ENCODE peak calls at places on chromosomes 2 and 18, in eight cellular contexts. One of them, this sample, is unnamed.

GRCh38 chr2:200509227-200509607 is 651 bp downstream of the KCTD18 start:
- DNase-seq in mucosa of descending colon: peak
- DNase-seq in CD4-positive, alpha-beta T cell: no peak
- DNase-seq in SJSA1: no peak
- DNase-seq in AG08395: peak
- DNase-seq in sigmoid colon: no peak
- DNase-seq in activated CD8-positive, alpha-beta memory T cell treated with anti-CD3 and anti-CD28 coated beads for 24 hours: peak
- DNase-seq in cardiac fibroblast: peak
- DNase-seq in this sample: no peak

GRCh38 chr2:60549250-60550150 is 4.0 kb downstream of the BCL11A start:
- DNase-seq in SJSA1: peak
- DNase-seq in AG08395: no peak
- DNase-seq in mucosa of descending colon: peak
- DNase-seq in activated CD8-positive, alpha-beta memory T cell treated with anti-CD3 and anti-CD28 coated beads for 24 hours: no peak
- DNase-seq in cardiac fibroblast: peak
- DNase-seq in sigmoid colon: peak
- DNase-seq in CD4-positive, alpha-beta T cell: no peak
- DNase-seq in this sample: no peak

GRCh38 chr18:478679-479078 is 21.8 kb downstream of the COLEC12 start:
- DNase-seq in CD4-positive, alpha-beta T cell: no peak
- DNase-seq in activated CD8-positive, alpha-beta memory T cell treated with anti-CD3 and anti-CD28 coated beads for 24 hours: no peak
- DNase-seq in SJSA1: no peak
- DNase-seq in AG08395: peak
- DNase-seq in sigmoid colon: no peak
- DNase-seq in mucosa of descending colon: no peak
- DNase-seq in cardiac fibroblast: peak
- DNase-seq in this sample: no peak

GRCh38 chr2:3324404-3325281 is 53.0 kb downstream of the EIPR1 start:
- DNase-seq in AG08395: no peak
- DNase-seq in mucosa of descending colon: no peak
- DNase-seq in sigmoid colon: peak
- DNase-seq in SJSA1: no peak
- DNase-seq in activated CD8-positive, alpha-beta memory T cell treated with anti-CD3 and anti-CD28 coated beads for 24 hours: no peak
- DNase-seq in CD4-positive, alpha-beta T cell: no peak
- DNase-seq in cardiac fibroblast: no peak
- DNase-seq in this sample: no peak

GRCh38 chr2:95060446-95061118 is 35.1 kb downstream of the MAL start:
- DNase-seq in sigmoid colon: peak
- DNase-seq in AG08395: no peak
- DNase-seq in cardiac fibroblast: no peak
- DNase-seq in activated CD8-positive, alpha-beta memory T cell treated with anti-CD3 and anti-CD28 coated beads for 24 hours: peak
- DNase-seq in CD4-positive, alpha-beta T cell: no peak
- DNase-seq in mucosa of descending colon: no peak
- DNase-seq in SJSA1: no peak
- DNase-seq in this sample: no peak

GRCh38 chr2:186036862-186037449 is 298.4 kb downstream of the FSIP2 start:
- DNase-seq in sigmoid colon: no peak
- DNase-seq in activated CD8-positive, alpha-beta memory T cell treated with anti-CD3 and anti-CD28 coated beads for 24 hours: no peak
- DNase-seq in mucosa of descending colon: no peak
- DNase-seq in cardiac fibroblast: no peak
- DNase-seq in AG08395: no peak
- DNase-seq in SJSA1: no peak
- DNase-seq in CD4-positive, alpha-beta T cell: no peak
- DNase-seq in this sample: no peak

GRCh38 chr2:36380624-36381481 is 25.3 kb downstream of the CRIM1 start:
- DNase-seq in activated CD8-positive, alpha-beta memory T cell treated with anti-CD3 and anti-CD28 coated beads for 24 hours: no peak
- DNase-seq in AG08395: no peak
- DNase-seq in sigmoid colon: no peak
- DNase-seq in CD4-positive, alpha-beta T cell: no peak
- DNase-seq in cardiac fibroblast: peak
- DNase-seq in mucosa of descending colon: peak
- DNase-seq in SJSA1: peak
- DNase-seq in this sample: no peak

GRCh38 chr18:45764000-45764686 is 40.2 kb downstream of the SLC14A1 start:
- DNase-seq in CD4-positive, alpha-beta T cell: no peak
- DNase-seq in SJSA1: no peak
- DNase-seq in activated CD8-positive, alpha-beta memory T cell treated with anti-CD3 and anti-CD28 coated beads for 24 hours: no peak
- DNase-seq in AG08395: peak
- DNase-seq in sigmoid colon: no peak
- DNase-seq in cardiac fibroblast: peak
- DNase-seq in mucosa of descending colon: peak
- DNase-seq in this sample: no peak

GRCh38 chr2:28419003-28419704 is 26.5 kb downstream of the FOSL2 start:
- DNase-seq in activated CD8-positive, alpha-beta memory T cell treated with anti-CD3 and anti-CD28 coated beads for 24 hours: no peak
- DNase-seq in cardiac fibroblast: no peak
- DNase-seq in mucosa of descending colon: no peak
- DNase-seq in CD4-positive, alpha-beta T cell: no peak
- DNase-seq in SJSA1: no peak
- DNase-seq in AG08395: no peak
- DNase-seq in sigmoid colon: no peak
- DNase-seq in this sample: no peak

GRCh38 chr2:207097278-207097677 is 68.5 kb downstream of the KLF7 start:
- DNase-seq in cardiac fibroblast: no peak
- DNase-seq in AG08395: no peak
- DNase-seq in CD4-positive, alpha-beta T cell: no peak
- DNase-seq in mucosa of descending colon: no peak
- DNase-seq in SJSA1: no peak
- DNase-seq in activated CD8-positive, alpha-beta memory T cell treated with anti-CD3 and anti-CD28 coated beads for 24 hours: no peak
- DNase-seq in sigmoid colon: no peak
- DNase-seq in this sample: no peak

GRCh38 chr2:109475531-109476210 is 138.1 kb downstream of the SEPTIN10 start:
- DNase-seq in SJSA1: no peak
- DNase-seq in AG08395: peak
- DNase-seq in cardiac fibroblast: peak
- DNase-seq in CD4-positive, alpha-beta T cell: no peak
- DNase-seq in sigmoid colon: no peak
- DNase-seq in activated CD8-positive, alpha-beta memory T cell treated with anti-CD3 and anti-CD28 coated beads for 24 hours: no peak
- DNase-seq in mucosa of descending colon: no peak
- DNase-seq in this sample: no peak

GRCh38 chr2:27809761-27810241 is 38.3 kb downstream of the MRPL33 start:
- DNase-seq in SJSA1: peak
- DNase-seq in mucosa of descending colon: no peak
- DNase-seq in cardiac fibroblast: peak
- DNase-seq in AG08395: peak
- DNase-seq in activated CD8-positive, alpha-beta memory T cell treated with anti-CD3 and anti-CD28 coated beads for 24 hours: no peak
- DNase-seq in CD4-positive, alpha-beta T cell: no peak
- DNase-seq in sigmoid colon: no peak
- DNase-seq in this sample: peak

GRCh38 chr2:67037655-67038054 is 359.5 kb upstream of the ETAA1 start:
- DNase-seq in CD4-positive, alpha-beta T cell: no peak
- DNase-seq in activated CD8-positive, alpha-beta memory T cell treated with anti-CD3 and anti-CD28 coated beads for 24 hours: no peak
- DNase-seq in sigmoid colon: no peak
- DNase-seq in cardiac fibroblast: no peak
- DNase-seq in AG08395: no peak
- DNase-seq in mucosa of descending colon: peak
- DNase-seq in SJSA1: no peak
- DNase-seq in this sample: no peak

GRCh38 chr18:31102020-31102684 is at the start of gene DSC2:
- DNase-seq in SJSA1: peak
- DNase-seq in activated CD8-positive, alpha-beta memory T cell treated with anti-CD3 and anti-CD28 coated beads for 24 hours: no peak
- DNase-seq in cardiac fibroblast: no peak
- DNase-seq in mucosa of descending colon: peak
- DNase-seq in CD4-positive, alpha-beta T cell: no peak
- DNase-seq in sigmoid colon: no peak
- DNase-seq in AG08395: no peak
- DNase-seq in this sample: no peak

GRCh38 chr2:51251356-51251755 is 219.4 kb upstream of the NRXN1 start:
- DNase-seq in mucosa of descending colon: no peak
- DNase-seq in AG08395: no peak
- DNase-seq in sigmoid colon: no peak
- DNase-seq in cardiac fibroblast: no peak
- DNase-seq in CD4-positive, alpha-beta T cell: no peak
- DNase-seq in SJSA1: no peak
- DNase-seq in activated CD8-positive, alpha-beta memory T cell treated with anti-CD3 and anti-CD28 coated beads for 24 hours: no peak
- DNase-seq in this sample: no peak

GRCh38 chr2:61470965-61471904 is at the start of gene USP34:
- DNase-seq in mucosa of descending colon: peak
- DNase-seq in AG08395: peak
- DNase-seq in sigmoid colon: peak
- DNase-seq in CD4-positive, alpha-beta T cell: peak
- DNase-seq in cardiac fibroblast: peak
- DNase-seq in activated CD8-positive, alpha-beta memory T cell treated with anti-CD3 and anti-CD28 coated beads for 24 hours: peak
- DNase-seq in SJSA1: peak
- DNase-seq in this sample: peak

GRCh38 chr18:24270937-24271380 is 126.7 kb downstream of the OSBPL1A start:
- DNase-seq in CD4-positive, alpha-beta T cell: no peak
- DNase-seq in activated CD8-positive, alpha-beta memory T cell treated with anti-CD3 and anti-CD28 coated beads for 24 hours: no peak
- DNase-seq in cardiac fibroblast: peak
- DNase-seq in mucosa of descending colon: no peak
- DNase-seq in SJSA1: peak
- DNase-seq in sigmoid colon: no peak
- DNase-seq in AG08395: peak
- DNase-seq in this sample: no peak

GRCh38 chr2:63622751-63623150 is 34.0 kb downstream of the MDH1 start:
- DNase-seq in cardiac fibroblast: no peak
- DNase-seq in CD4-positive, alpha-beta T cell: no peak
- DNase-seq in sigmoid colon: no peak
- DNase-seq in SJSA1: no peak
- DNase-seq in AG08395: no peak
- DNase-seq in mucosa of descending colon: no peak
- DNase-seq in activated CD8-positive, alpha-beta memory T cell treated with anti-CD3 and anti-CD28 coated beads for 24 hours: no peak
- DNase-seq in this sample: no peak

GRCh38 chr2:213185147-213185822 is 33.9 kb upstream of the IKZF2 start:
- DNase-seq in activated CD8-positive, alpha-beta memory T cell treated with anti-CD3 and anti-CD28 coated beads for 24 hours: no peak
- DNase-seq in mucosa of descending colon: no peak
- DNase-seq in CD4-positive, alpha-beta T cell: no peak
- DNase-seq in SJSA1: no peak
- DNase-seq in cardiac fibroblast: no peak
- DNase-seq in AG08395: no peak
- DNase-seq in sigmoid colon: no peak
- DNase-seq in this sample: no peak

GRCh38 chr2:159010963-159011362 is 42.5 kb downstream of the TANC1 start:
- DNase-seq in mucosa of descending colon: no peak
- DNase-seq in SJSA1: peak
- DNase-seq in activated CD8-positive, alpha-beta memory T cell treated with anti-CD3 and anti-CD28 coated beads for 24 hours: no peak
- DNase-seq in cardiac fibroblast: peak
- DNase-seq in AG08395: no peak
- DNase-seq in sigmoid colon: no peak
- DNase-seq in CD4-positive, alpha-beta T cell: no peak
- DNase-seq in this sample: no peak

GRCh38 chr2:112679484-112679883 is 33.7 kb downstream of the SLC20A1 start:
- DNase-seq in sigmoid colon: no peak
- DNase-seq in cardiac fibroblast: peak
- DNase-seq in CD4-positive, alpha-beta T cell: no peak
- DNase-seq in SJSA1: no peak
- DNase-seq in mucosa of descending colon: no peak
- DNase-seq in activated CD8-positive, alpha-beta memory T cell treated with anti-CD3 and anti-CD28 coated beads for 24 hours: no peak
- DNase-seq in AG08395: peak
- DNase-seq in this sample: no peak

GRCh38 chr2:55431982-55432627 is 12.4 kb upstream of the CCDC88A start:
- DNase-seq in mucosa of descending colon: no peak
- DNase-seq in cardiac fibroblast: peak
- DNase-seq in activated CD8-positive, alpha-beta memory T cell treated with anti-CD3 and anti-CD28 coated beads for 24 hours: no peak
- DNase-seq in CD4-positive, alpha-beta T cell: no peak
- DNase-seq in AG08395: peak
- DNase-seq in sigmoid colon: no peak
- DNase-seq in SJSA1: peak
- DNase-seq in this sample: no peak

GRCh38 chr2:111636905-111637304 is 247.1 kb downstream of the ANAPC1 start:
- DNase-seq in SJSA1: no peak
- DNase-seq in sigmoid colon: no peak
- DNase-seq in activated CD8-positive, alpha-beta memory T cell treated with anti-CD3 and anti-CD28 coated beads for 24 hours: no peak
- DNase-seq in cardiac fibroblast: no peak
- DNase-seq in mucosa of descending colon: no peak
- DNase-seq in CD4-positive, alpha-beta T cell: no peak
- DNase-seq in AG08395: no peak
- DNase-seq in this sample: no peak

GRCh38 chr2:126886201-126886905 is 12.3 kb upstream of the TEX51 start:
- DNase-seq in cardiac fibroblast: peak
- DNase-seq in sigmoid colon: peak
- DNase-seq in SJSA1: peak
- DNase-seq in mucosa of descending colon: peak
- DNase-seq in activated CD8-positive, alpha-beta memory T cell treated with anti-CD3 and anti-CD28 coated beads for 24 hours: peak
- DNase-seq in CD4-positive, alpha-beta T cell: no peak
- DNase-seq in AG08395: peak
- DNase-seq in this sample: no peak

GRCh38 chr18:40983835-40984234 is 971.2 kb upstream of the PIK3C3 start:
- DNase-seq in mucosa of descending colon: no peak
- DNase-seq in SJSA1: no peak
- DNase-seq in sigmoid colon: no peak
- DNase-seq in activated CD8-positive, alpha-beta memory T cell treated with anti-CD3 and anti-CD28 coated beads for 24 hours: no peak
- DNase-seq in CD4-positive, alpha-beta T cell: no peak
- DNase-seq in AG08395: no peak
- DNase-seq in cardiac fibroblast: no peak
- DNase-seq in this sample: no peak

GRCh38 chr2:70070557-70071268 is 16.6 kb upstream of the PCBP1 start:
- DNase-seq in sigmoid colon: peak
- DNase-seq in SJSA1: peak
- DNase-seq in activated CD8-positive, alpha-beta memory T cell treated with anti-CD3 and anti-CD28 coated beads for 24 hours: no peak
- DNase-seq in CD4-positive, alpha-beta T cell: peak
- DNase-seq in mucosa of descending colon: peak
- DNase-seq in AG08395: peak
- DNase-seq in cardiac fibroblast: peak
- DNase-seq in this sample: peak

GRCh38 chr2:126874961-126875360 is 23.7 kb upstream of the TEX51 start:
- DNase-seq in mucosa of descending colon: no peak
- DNase-seq in AG08395: no peak
- DNase-seq in CD4-positive, alpha-beta T cell: no peak
- DNase-seq in activated CD8-positive, alpha-beta memory T cell treated with anti-CD3 and anti-CD28 coated beads for 24 hours: no peak
- DNase-seq in sigmoid colon: no peak
- DNase-seq in cardiac fibroblast: no peak
- DNase-seq in SJSA1: no peak
- DNase-seq in this sample: no peak

GRCh38 chr2:199596549-199596948 is 138.8 kb upstream of the SATB2 start:
- DNase-seq in AG08395: peak
- DNase-seq in sigmoid colon: no peak
- DNase-seq in SJSA1: peak
- DNase-seq in cardiac fibroblast: peak
- DNase-seq in CD4-positive, alpha-beta T cell: no peak
- DNase-seq in mucosa of descending colon: peak
- DNase-seq in activated CD8-positive, alpha-beta memory T cell treated with anti-CD3 and anti-CD28 coated beads for 24 hours: no peak
- DNase-seq in this sample: no peak

This sample was measured in BJ.